ENCODE peak calls at places on chromosome 20, in six cellular contexts. U is IMR-90, I is uterus, R is suprapubic skin, M is foreskin fibroblast, Y is dorsolateral prefrontal cortex. Q is an unnamed sample.

GRCh38 chr20:43243672-43244269 is 54.1 kb upstream of the PTPRT start:
- DNase-seq in U (no peak), I (no peak), R (no peak), M (no peak), Y (peak; percentile 33), Q (no peak)

GRCh38 chr20:3374296-3374695 is 33.2 kb downstream of the DNAAF9 start:
- DNase-seq in U (no peak), I (no peak), R (no peak), M (peak; percentile 59), Y (no peak), Q (no peak)

GRCh38 chr20:51955756-51956155 is 153.4 kb upstream of the SALL4 start:
- DNase-seq in U (peak; percentile 65), I (no peak), R (no peak), M (peak; percentile 37), Y (no peak), Q (peak; percentile 48)

GRCh38 chr20:54355631-54356280 is 119.6 kb upstream of the DOK5 start:
- DNase-seq in U (peak; percentile 50), I (no peak), R (no peak), M (peak; percentile 48), Y (no peak), Q (no peak)

GRCh38 chr20:24608926-24609667 is 139.7 kb downstream of the SYNDIG1 start:
- DNase-seq in U (peak; percentile 13), I (no peak), R (no peak), M (peak; percentile 54), Y (no peak), Q (no peak)

GRCh38 chr20:19867940-19868371 is 109.9 kb downstream of the RIN2 start:
- DNase-seq in U (no peak), I (no peak), R (no peak), M (peak; percentile 32), Y (no peak), Q (no peak)

GRCh38 chr20:25173886-25174308 is 21.6 kb upstream of the ENTPD6 start:
- DNase-seq in U (no peak), I (no peak), R (no peak), M (no peak), Y (no peak), Q (no peak)

GRCh38 chr20:36848078-36848660 is 27.8 kb upstream of the TLDC2 start:
- DNase-seq in U (peak; percentile 97), I (peak; percentile 80), R (no peak), M (peak; percentile 94), Y (no peak), Q (peak; percentile 94)

GRCh38 chr20:50089140-50089786 is 23.7 kb downstream of the UBE2V1 start:
- DNase-seq in U (no peak), I (no peak), R (peak; percentile 49), M (no peak), Y (no peak), Q (no peak)
- TF ChIP-seq CTCF in U (no peak), I (no peak), R (no peak), M (no peak), Y (no peak), Q (no peak)

DNA sequence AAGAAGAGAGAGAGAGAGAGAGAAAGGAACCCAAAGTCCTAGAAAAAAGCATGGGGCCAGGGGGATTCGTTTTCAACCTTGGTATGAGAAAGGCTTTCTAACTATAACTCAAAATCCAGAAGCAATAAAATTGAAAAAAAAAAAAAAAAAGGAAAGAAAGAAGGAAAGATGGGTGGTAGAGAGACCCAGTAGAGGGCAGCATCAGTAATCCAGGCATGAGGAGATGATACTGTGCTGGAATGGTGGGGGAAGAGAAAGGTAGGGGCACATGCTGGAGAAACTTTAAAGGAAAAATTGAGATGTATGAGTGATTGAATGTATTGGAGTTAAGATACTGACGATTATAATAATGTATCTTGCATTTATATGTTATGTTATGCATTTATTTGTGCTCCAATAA is 1040.7 kb upstream of the FLRT3 start:
- DNase-seq in U (no peak), I (no peak), R (no peak), M (peak; percentile 10), Y (no peak), Q (no peak)
- TF ChIP-seq CTCF in U (peak; percentile 11), I (no peak), R (no peak), M (peak; percentile 5), Y (no peak), Q (no peak)

GRCh38 chr20:40882173-40882572 is 146.4 kb upstream of the TOP1 start:
- DNase-seq in U (no peak), I (no peak), R (no peak), M (no peak), Y (no peak), Q (no peak)

GRCh38 chr20:40883097-40883496 is 145.5 kb upstream of the TOP1 start:
- DNase-seq in U (no peak), I (no peak), R (no peak), M (no peak), Y (no peak), Q (no peak)

GRCh38 chr20:40880716-40881104 is 147.9 kb upstream of the TOP1 start:
- DNase-seq in U (no peak), I (no peak), R (no peak), M (no peak), Y (no peak), Q (no peak)

GRCh38 chr20:40880063-40880715 is 148.4 kb upstream of the TOP1 start:
- DNase-seq in U (no peak), I (no peak), R (no peak), M (no peak), Y (no peak), Q (no peak)
- TF ChIP-seq CTCF in U (no peak), I (no peak), R (no peak), M (no peak), Y (no peak), Q (no peak)

GRCh38 chr20:59743308-59743707 is 139.0 kb downstream of the PHACTR3 start:
- DNase-seq in U (no peak), I (no peak), R (no peak), M (no peak), Y (no peak), Q (no peak)
- TF ChIP-seq CTCF in U (no peak), I (no peak), R (no peak), M (no peak), Y (no peak), Q (no peak)

GRCh38 chr20:33444797-33445560 is 1.4 kb upstream of the SNTA1 start:
- DNase-seq in U (no peak), I (no peak), R (no peak), M (peak; percentile 41), Y (no peak), Q (no peak)
- TF ChIP-seq CTCF in U (peak; percentile 9), I (no peak), R (no peak), M (no peak), Y (peak; percentile 23), Q (peak; percentile 54)

DNA sequence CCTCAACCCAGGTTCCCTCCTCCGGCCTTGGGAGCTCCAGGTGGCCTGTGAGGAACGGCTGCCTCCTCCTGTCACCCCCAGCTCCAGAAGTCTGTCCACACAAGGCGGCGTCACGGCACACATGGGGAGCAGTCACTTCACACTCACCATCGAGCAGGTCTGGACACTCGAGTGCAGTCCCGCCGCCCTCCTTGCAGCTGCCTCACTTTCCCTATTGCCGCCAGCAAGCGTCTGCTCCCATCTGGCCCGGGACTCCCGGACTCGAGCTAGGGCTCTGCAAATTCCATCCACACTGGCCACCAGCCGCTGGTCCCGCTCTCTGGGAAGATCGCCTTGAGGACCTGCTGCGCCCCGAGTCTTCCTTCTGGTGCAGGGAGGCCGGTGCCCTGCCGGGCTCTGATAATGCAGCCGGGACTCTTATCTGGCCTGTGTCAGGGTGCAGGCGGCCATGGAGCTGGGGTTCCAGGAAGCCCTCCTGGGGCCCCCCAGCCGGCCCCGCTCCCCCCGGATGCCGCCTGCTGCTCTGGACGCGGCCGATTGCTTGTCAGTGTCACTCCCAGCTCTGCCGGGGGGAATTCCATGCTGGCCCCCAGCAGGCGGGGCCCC is at the start of gene RIPOR3:
- DNase-seq in U (no peak), I (peak; percentile 52), R (no peak), M (peak; percentile 59), Y (peak; percentile 26), Q (peak; percentile 7)
- TF ChIP-seq CTCF in U (no peak), I (no peak), R (no peak), M (no peak), Y (no peak), Q (no peak)

GRCh38 chr20:41031243-41031619 is 2.6 kb downstream of the TOP1 start:
- DNase-seq in U (no peak), I (no peak), R (no peak), M (no peak), Y (no peak), Q (no peak)

GRCh38 chr20:41032243-41032642 is 3.6 kb downstream of the TOP1 start:
- DNase-seq in U (peak; percentile 71), I (no peak), R (no peak), M (no peak), Y (no peak), Q (no peak)

GRCh38 chr20:41029150-41029872 is 689 bp downstream of the TOP1 start:
- DNase-seq in U (no peak), I (peak; percentile 36), R (no peak), M (no peak), Y (no peak), Q (no peak)

GRCh38 chr20:41028359-41029149 is at the start of gene TOP1:
- DNase-seq in U (peak; percentile 100), I (peak; percentile 100), R (peak; percentile 100), M (peak; percentile 100), Y (peak; percentile 100), Q (peak; percentile 100)

GRCh38 chr20:41030536-41031242 is 2.1 kb downstream of the TOP1 start:
- DNase-seq in U (peak; percentile 80), I (no peak), R (no peak), M (peak; percentile 77), Y (no peak), Q (peak; percentile 28)
- TF ChIP-seq CTCF in U (no peak), I (no peak), R (no peak), M (no peak), Y (no peak), Q (no peak)